ENCODE peak calls at places on chromosomes 3 and 15, in four cellular contexts. U, B, G and K are unnamed samples.

GRCh38 chr3:118128886-118129285 is 905.8 kb downstream of the IGSF11 start:
- DNase-seq in B (no peak), G (no peak), U (no peak), K (no peak)

GRCh38 chr3:44359146-44359751 is 20.7 kb downstream of the TCAIM start:
- DNase-seq in U (no peak), G (no peak), B (no peak), K (no peak)

GRCh38 chr3:70631716-70632307 is 319.4 kb upstream of the MDFIC2 start:
- DNase-seq in G (no peak), U (no peak), B (no peak), K (no peak)

GRCh38 chr3:186025161-186025560 is 83.7 kb downstream of the ETV5 start:
- DNase-seq in B (no peak), U (no peak), G (no peak), K (no peak)

GRCh38 chr3:159604151-159604581 is 384.5 kb upstream of the IL12A start:
- DNase-seq in B (no peak), U (no peak), G (no peak), K (no peak)

GRCh38 chr3:185071401-185071800 is 81.5 kb downstream of the C3orf70 start:
- DNase-seq in G (no peak), B (no peak), U (no peak), K (no peak)

GRCh38 chr15:74543583-74543982 is 2.6 kb downstream of the ARID3B start:
- DNase-seq in U (no peak), B (no peak), G (no peak), K (no peak)

GRCh38 chr3:136783708-136784191 is 31.6 kb upstream of the STAG1 start:
- DNase-seq in G (no peak), B (no peak), U (no peak), K (no peak)

GRCh38 chr3:151265866-151266265 is 12.5 kb downstream of the P2RY14 start:
- DNase-seq in U (no peak), G (no peak), B (peak), K (peak)

GRCh38 chr3:53547327-53547726 is 52.9 kb downstream of the CACNA1D start:
- DNase-seq in B (no peak), U (no peak), G (no peak), K (no peak)

GRCh38 chr3:45241206-45241605 is 15.1 kb upstream of the TMEM158 start:
- DNase-seq in U (no peak), G (no peak), B (no peak), K (no peak)

GRCh38 chr15:29670945-29671307 is 151.3 kb downstream of the TJP1 start:
- DNase-seq in B (no peak), G (no peak), U (no peak), K (no peak)

GRCh38 chr3:166284994-166285393 is 447.8 kb upstream of the BCHE start:
- DNase-seq in G (no peak), B (no peak), U (no peak), K (no peak)

GRCh38 chr15:71325461-71325860 is 210.2 kb downstream of the THSD4 start:
- DNase-seq in B (no peak), U (no peak), G (no peak), K (no peak)

GRCh38 chr15:39781967-39782292 is 711 bp downstream of the FSIP1 start:
- DNase-seq in B (no peak), G (no peak), U (no peak), K (no peak)

GRCh38 chr15:66603301-66604179 is 37.7 kb upstream of the LCTL start:
- DNase-seq in U (peak), G (peak), B (no peak), K (peak)

DNA sequence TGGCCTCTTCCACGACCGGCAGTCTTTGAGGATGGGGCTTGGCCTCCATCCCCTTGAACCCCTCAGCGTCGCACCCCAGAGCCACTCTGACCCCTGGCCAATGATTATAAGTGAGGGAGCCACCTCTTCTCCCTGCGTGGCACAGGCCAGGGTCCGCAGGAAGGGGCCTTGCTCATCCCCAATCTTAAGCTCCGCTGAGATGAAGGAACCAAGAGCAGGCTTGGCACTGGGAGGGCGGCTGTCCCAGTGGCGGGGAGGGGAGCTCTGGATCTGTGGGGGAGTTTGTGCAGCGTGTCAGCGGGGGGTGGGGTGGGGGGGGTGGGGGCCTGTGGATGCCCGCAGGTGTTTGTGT is 13.8 kb upstream of the ADPGK start:
- DNase-seq in B (no peak), U (no peak), G (no peak), K (no peak)
- TF ChIP-seq POLR2A in B (no peak), U (no peak), G (no peak), K (no peak)

GRCh38 chr3:187977659-187978058 is 176.3 kb upstream of the LPP start:
- DNase-seq in B (no peak), U (no peak), G (no peak), K (no peak)
- TF ChIP-seq POLR2A in B (no peak), U (no peak), G (no peak), K (no peak)

GRCh38 chr3:15098503-15099363 is at the start of gene RBSN:
- DNase-seq in G (peak), U (peak), B (peak), K (peak)
- TF ChIP-seq POLR2A in G (peak), U (peak), B (peak), K (peak)

GRCh38 chr15:25333049-25333448 is 105.8 kb downstream of the UBE3A start:
- DNase-seq in B (no peak), G (no peak), U (no peak), K (no peak)
- TF ChIP-seq POLR2A in B (no peak), G (no peak), U (no peak), K (no peak)

DNA sequence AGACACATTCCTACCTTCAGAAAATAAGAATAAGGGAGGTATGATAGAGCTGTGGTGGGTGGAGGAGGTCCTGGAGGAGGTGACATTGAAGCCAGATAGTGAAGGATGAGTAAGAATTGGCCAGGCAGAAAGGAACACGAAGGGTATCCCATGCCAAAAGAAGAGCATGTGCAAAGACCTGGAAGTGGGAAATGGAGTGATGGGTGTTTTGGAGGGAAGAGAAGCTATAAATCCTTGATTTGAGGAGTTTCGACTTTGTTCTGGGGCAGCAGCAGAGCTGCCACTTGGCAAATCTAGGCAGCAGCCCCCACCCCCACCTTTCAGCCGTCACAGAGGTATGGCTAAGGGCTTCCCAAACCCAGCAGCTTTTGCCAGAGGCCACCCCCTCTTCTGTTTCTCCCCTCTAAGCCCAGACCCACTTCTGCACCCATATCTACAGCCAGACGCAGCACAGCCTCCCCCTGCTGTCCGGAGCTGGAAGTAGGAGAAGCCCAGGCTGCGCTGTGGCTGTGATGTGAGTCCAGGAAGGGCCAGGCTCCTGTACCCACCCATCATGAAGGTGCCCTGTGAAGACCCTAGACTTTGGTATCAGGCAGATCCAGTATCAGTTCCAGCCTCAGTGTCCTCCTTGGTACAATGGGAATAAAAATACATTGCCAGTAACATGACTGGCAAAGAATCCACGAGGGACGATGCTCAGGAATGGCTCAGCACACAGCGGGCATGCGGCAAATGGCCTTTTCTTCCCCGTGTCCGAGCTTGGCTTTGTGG is 188.7 kb upstream of the LINGO1 start:
- DNase-seq in G (peak), U (peak), B (no peak), K (peak)
- TF ChIP-seq POLR2A in G (no peak), U (no peak), B (no peak), K (no peak)

DNA sequence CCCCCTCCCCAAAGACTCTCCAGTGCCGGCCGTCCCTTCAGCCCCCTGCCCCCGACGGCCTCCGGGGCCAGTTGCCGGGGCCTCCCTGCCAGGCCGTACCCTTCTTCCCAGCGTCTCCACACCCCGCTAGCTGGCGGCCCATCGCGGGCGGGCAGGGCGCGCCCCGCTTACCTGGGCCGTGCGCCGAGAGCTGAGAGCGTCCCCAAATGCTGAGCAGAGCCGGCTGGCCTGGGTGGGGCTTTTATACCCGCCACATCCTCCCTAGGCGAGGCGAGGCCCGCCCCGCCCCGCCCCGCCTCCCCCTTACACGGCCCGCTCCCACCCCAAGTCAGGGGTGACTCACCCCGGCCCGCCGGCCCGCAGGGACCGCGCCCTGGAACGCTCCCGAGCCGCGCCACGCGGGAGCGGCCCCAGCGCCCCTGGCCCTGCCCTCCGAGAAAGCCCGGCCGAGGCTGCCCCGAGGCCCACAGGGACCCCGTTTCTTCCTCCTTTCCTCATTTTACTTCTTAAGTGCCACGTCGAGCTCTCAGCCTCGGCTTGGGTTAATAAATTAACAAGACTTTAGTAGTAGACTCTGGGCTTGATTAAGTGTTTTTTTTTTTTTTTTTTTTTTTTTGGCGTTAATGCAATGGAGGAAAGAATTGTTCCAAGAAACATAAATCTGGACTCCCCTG is at the start of gene ANXA2:
- DNase-seq in G (peak), U (peak), B (no peak), K (peak)
- TF ChIP-seq POLR2A in G (peak), U (peak), B (peak), K (peak)

DNA sequence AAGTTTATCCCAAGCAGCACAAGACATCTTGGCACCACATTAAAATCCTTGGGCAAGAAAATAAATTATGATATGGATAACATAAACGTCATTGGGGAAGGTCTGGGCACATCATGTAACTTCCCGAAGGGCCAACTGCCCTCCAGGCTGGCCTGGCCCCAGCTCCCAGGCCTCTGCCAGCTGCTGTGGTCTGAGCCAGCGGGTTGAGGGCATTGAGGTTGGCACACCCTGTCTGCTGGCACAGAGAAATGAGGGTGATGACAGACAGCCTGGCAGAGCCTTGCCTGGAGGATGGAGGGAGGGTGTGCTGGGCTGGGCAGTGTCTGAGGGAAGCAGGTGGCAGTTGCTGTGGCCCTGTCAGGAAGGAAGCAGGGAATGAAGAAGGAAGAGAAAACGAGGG is 3.3 kb upstream of the RBSN start:
- DNase-seq in G (peak), U (no peak), B (no peak), K (no peak)
- TF ChIP-seq POLR2A in G (no peak), U (no peak), B (no peak), K (no peak)

DNA sequence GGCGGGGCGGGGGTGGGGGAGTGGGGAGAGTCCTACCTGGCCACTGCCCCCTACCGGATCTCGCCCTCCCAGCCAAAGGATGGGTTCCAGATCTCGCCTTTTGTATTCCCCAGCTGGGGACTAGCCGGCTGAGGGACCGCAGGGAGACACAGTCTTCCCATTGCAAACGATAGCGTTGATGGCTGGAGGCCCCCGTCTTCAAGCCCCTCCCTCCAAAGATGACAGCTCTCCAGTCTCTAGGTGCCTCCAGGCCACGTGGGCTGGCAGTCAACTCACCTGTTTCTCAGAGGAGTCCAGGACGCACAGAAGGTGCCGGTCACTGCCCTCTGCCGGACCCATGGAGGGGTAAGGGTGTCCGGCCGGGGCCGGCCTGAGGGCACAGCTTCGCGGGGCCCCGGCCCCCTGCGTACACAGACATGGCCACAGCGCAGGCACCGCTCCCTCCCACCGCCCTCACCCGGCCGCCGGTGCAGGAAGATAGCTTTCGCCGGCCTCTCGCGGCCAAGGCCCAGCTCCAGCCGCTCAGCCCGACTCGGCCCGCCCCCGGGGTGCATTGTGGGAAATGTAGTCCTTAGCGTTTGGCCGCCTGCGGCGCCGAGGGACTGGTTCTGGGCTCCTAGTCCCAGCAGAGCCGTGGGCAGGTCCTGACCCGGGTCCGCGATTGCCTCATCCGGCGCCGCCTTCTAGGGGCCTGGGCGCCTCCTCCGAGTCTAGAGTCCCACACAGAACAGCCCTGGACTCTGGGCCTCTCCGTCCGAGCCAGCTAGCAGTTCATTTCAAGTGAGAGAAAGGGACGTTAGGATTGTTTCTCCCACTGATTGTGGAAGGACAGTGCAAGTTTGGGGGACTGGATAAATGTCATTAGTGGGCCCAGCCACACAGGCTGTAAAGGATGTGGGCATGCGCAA is at the start of gene MON1A:
- DNase-seq in U (peak), B (peak), G (peak), K (peak)
- TF ChIP-seq POLR2A in U (peak), B (peak), G (peak), K (peak)

DNA sequence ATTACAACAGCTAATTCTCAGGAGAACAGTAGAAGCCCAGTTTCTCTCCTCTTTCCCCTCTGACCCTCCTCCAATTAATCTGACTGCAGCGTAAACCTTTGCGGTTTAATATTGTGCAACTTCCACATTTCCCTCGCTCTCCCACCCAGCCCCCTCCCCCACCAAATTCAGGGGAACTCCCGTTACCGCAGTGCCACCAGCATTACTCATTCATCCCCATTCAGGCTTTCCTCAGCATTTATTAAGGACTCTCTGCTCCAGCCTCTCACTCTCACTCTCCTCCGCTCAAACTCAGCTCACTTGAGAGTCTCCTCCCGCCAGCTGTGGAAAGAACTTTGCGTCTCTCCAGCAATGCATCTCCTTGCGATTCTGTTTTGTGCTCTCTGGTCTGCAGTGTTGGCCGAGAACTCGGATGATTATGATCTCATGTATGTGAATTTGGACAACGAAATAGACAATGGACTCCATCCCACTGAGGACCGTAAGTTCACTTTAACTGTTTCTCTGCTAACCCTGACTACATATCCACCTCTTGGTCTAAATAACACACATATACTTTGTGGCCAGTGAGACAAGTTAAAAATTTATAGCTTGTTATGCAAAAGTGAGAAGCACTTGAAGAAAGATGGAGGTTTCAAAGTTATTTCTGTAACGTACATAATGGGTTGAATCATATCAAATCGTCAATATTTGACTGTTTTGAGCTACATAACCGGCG is at the start of gene PTX3:
- DNase-seq in G (peak), U (no peak), B (no peak), K (no peak)
- TF ChIP-seq POLR2A in G (no peak), U (no peak), B (no peak), K (no peak)

GRCh38 chr3:193782747-193783146 is 189.7 kb downstream of the OPA1 start:
- DNase-seq in U (no peak), B (no peak), G (no peak), K (no peak)

GRCh38 chr3:193782280-193782654 is 189.3 kb downstream of the OPA1 start:
- DNase-seq in U (no peak), B (no peak), G (no peak), K (no peak)

GRCh38 chr3:193779933-193780332 is 186.9 kb downstream of the OPA1 start:
- DNase-seq in G (no peak), B (no peak), U (no peak), K (no peak)

GRCh38 chr3:193780371-193780770 is 187.4 kb downstream of the OPA1 start:
- DNase-seq in U (no peak), G (no peak), B (no peak), K (no peak)

GRCh38 chr3:193780810-193781472 is 187.9 kb downstream of the OPA1 start:
- DNase-seq in U (peak), G (peak), B (no peak), K (peak)
- TF ChIP-seq POLR2A in U (no peak), G (no peak), B (no peak), K (no peak)